ENCODE peak calls at places on chromosomes 5 and 9, in six cellular contexts. H, M, T, I, X and Q are unnamed samples.

GRCh38 chr5:75710630-75711029 is 6.6 kb downstream of the POC5 start:
- DNase-seq in X (no peak), H (no peak), M (no peak), I (no peak), T (no peak), Q (no peak)

GRCh38 chr5:1545798-1546355 is 22.1 kb upstream of the LPCAT1 start:
- DNase-seq in M (no peak), I (no peak), X (no peak), H (no peak), T (no peak), Q (peak; percentile 42)

GRCh38 chr5:175392236-175392635 is 51.7 kb downstream of the DRD1 start:
- DNase-seq in H (no peak), T (no peak), I (no peak), M (no peak), X (no peak), Q (no peak)

GRCh38 chr9:104256031-104256709 is 162.1 kb downstream of the SMC2 start:
- DNase-seq in T (no peak), X (no peak), I (no peak), M (no peak), H (no peak), Q (peak; percentile 21)

GRCh38 chr9:129968690-129969485 is 74.1 kb downstream of the FNBP1 start:
- DNase-seq in M (no peak), T (no peak), I (peak; percentile 70), H (peak; percentile 84), X (peak; percentile 70), Q (peak; percentile 35)

GRCh38 chr9:69498430-69498829 is 173.4 kb downstream of the ENTREP1 start:
- DNase-seq in X (no peak), T (no peak), I (no peak), H (no peak), M (no peak), Q (no peak)

GRCh38 chr5:151570512-151571269 is 20.4 kb downstream of the FAT2 start:
- DNase-seq in X (no peak), I (no peak), T (no peak), M (no peak), H (no peak), Q (no peak)

GRCh38 chr9:85347541-85347940 is 394.2 kb downstream of the AGTPBP1 start:
- DNase-seq in T (no peak), I (no peak), X (no peak), H (no peak), M (no peak), Q (no peak)

GRCh38 chr5:143166661-143167420 is 236.6 kb downstream of the NR3C1 start:
- DNase-seq in M (no peak), T (no peak), I (no peak), X (no peak), H (no peak), Q (no peak)

GRCh38 chr5:83827111-83827541 is 106.5 kb upstream of the HAPLN1 start:
- DNase-seq in X (no peak), T (no peak), H (no peak), M (no peak), I (no peak), Q (no peak)

GRCh38 chr5:124847907-124848306 is 101.5 kb upstream of the ZNF608 start:
- DNase-seq in T (no peak), I (no peak), H (no peak), M (no peak), X (no peak), Q (no peak)

GRCh38 chr5:66440202-66440680 is 156.0 kb upstream of the MAST4 start:
- DNase-seq in X (no peak), M (no peak), H (peak; percentile 22), T (no peak), I (no peak), Q (peak; percentile 76)

GRCh38 chr5:132322266-132322665 is 28.1 kb downstream of the SLC22A4 start:
- DNase-seq in I (no peak), H (no peak), M (no peak), T (no peak), X (no peak), Q (no peak)

GRCh38 chr5:67306997-67307580 is 110.5 kb upstream of the CD180 start:
- DNase-seq in T (no peak), H (no peak), I (no peak), M (no peak), X (no peak), Q (no peak)

GRCh38 chr5:72377920-72378635 is 57.9 kb downstream of the PTCD2 start:
- DNase-seq in T (peak; percentile 51), X (no peak), M (no peak), H (no peak), I (no peak), Q (no peak)

GRCh38 chr5:130871346-130872086 is 293.5 kb downstream of the HINT1 start:
- DNase-seq in I (no peak), X (no peak), T (no peak), H (peak; percentile 59), M (peak; percentile 36), Q (no peak)

GRCh38 chr9:31542384-31543055 is 841.9 kb upstream of the ACO1 start:
- DNase-seq in X (peak; percentile 60), T (peak; percentile 20), M (peak; percentile 6), H (peak; percentile 25), I (no peak), Q (peak; percentile 18)

GRCh38 chr5:168106008-168106761 is 185.3 kb upstream of the WWC1 start:
- DNase-seq in M (no peak), X (no peak), H (no peak), I (no peak), T (no peak), Q (peak; percentile 78)

GRCh38 chr9:130172858-130173461 is 756 bp downstream of the NCS1 start:
- DNase-seq in X (peak; percentile 81), T (peak; percentile 74), I (no peak), H (no peak), M (no peak), Q (no peak)

GRCh38 chr5:72812483-72812882 is 4.0 kb upstream of the TNPO1 start:
- DNase-seq in T (no peak), H (no peak), X (no peak), I (no peak), M (no peak), Q (no peak)

GRCh38 chr5:10601246-10602030 is 37.6 kb downstream of the ANKRD33B start:
- DNase-seq in I (peak; percentile 61), X (peak; percentile 92), H (peak; percentile 89), T (peak; percentile 54), M (no peak), Q (peak; percentile 67)

GRCh38 chr5:143200781-143201398 is 202.6 kb downstream of the NR3C1 start:
- DNase-seq in I (no peak), M (no peak), T (peak; percentile 55), X (no peak), H (no peak), Q (peak; percentile 48)

GRCh38 chr5:160923927-160924705 is 72.1 kb upstream of the ATP10B start:
- DNase-seq in H (no peak), X (no peak), I (no peak), T (no peak), M (no peak), Q (peak; percentile 5)

GRCh38 chr9:77583366-77583626 is 64.8 kb downstream of the GNA14 start:
- DNase-seq in H (no peak), T (no peak), X (no peak), M (no peak), I (no peak), Q (no peak)

GRCh38 chr9:121684381-121685145 is 33.1 kb downstream of the DAB2IP start:
- DNase-seq in H (peak; percentile 51), I (no peak), X (peak; percentile 78), T (no peak), M (no peak), Q (no peak)

GRCh38 chr9:16335788-16336580 is 534.5 kb downstream of the BNC2 start:
- DNase-seq in M (no peak), T (peak; percentile 71), X (peak; percentile 93), I (peak; percentile 95), H (no peak), Q (peak; percentile 96)

GRCh38 chr5:176693477-176693851 is 46.2 kb downstream of the TSPAN17 start:
- DNase-seq in T (no peak), I (no peak), X (no peak), H (no peak), M (no peak), Q (no peak)

GRCh38 chr9:518540-518939 is 303.9 kb downstream of the DOCK8 start:
- DNase-seq in I (no peak), X (no peak), M (no peak), T (no peak), H (no peak), Q (no peak)

GRCh38 chr9:13790055-13790454 is 510.6 kb upstream of the MPDZ start:
- DNase-seq in H (no peak), X (no peak), I (no peak), T (no peak), M (no peak), Q (no peak)

GRCh38 chr5:75509956-75510355 is 1.5 kb downstream of the CERT1 start:
- DNase-seq in I (peak; percentile 1), H (no peak), X (peak; percentile 68), T (no peak), M (no peak), Q (no peak)

GRCh38 chr5:109688647-109688998 is 1.1 kb upstream of the MAN2A1 start:
- DNase-seq in H (peak; percentile 82), X (no peak), I (no peak), T (no peak), M (no peak), Q (no peak)

GRCh38 chr5:133753856-133754255 is 141.5 kb upstream of the FSTL4 start:
- DNase-seq in I (no peak), M (no peak), T (no peak), X (no peak), H (peak; percentile 6), Q (peak; percentile 25)
- H3K27me3 ChIP-seq in I (no peaks in the 10 kb centered on the region), M (no peaks in the 10 kb centered on the region), T (no peaks in the 10 kb centered on the region), X (peaks cover 7% of the 10 kb centered on the region), H (no peaks in the 10 kb centered on the region), Q (peaks cover 9% of the 10 kb centered on the region)

GRCh38 chr9:132985063-132985350 is 6.5 kb downstream of the GFI1B start:
- DNase-seq in H (no peak), X (no peak), M (no peak), I (no peak), T (no peak), Q (no peak)
- H3K27me3 ChIP-seq in H (peaks cover 53% of the 10 kb centered on the region), X (peaks cover 46% of the 10 kb centered on the region), M (peaks cover 4% of the 10 kb centered on the region), I (peaks cover 33% of the 10 kb centered on the region), T (peaks cover 5% of the 10 kb centered on the region), Q (peaks cover 25% of the 10 kb centered on the region)

GRCh38 chr9:89743576-89744254 is 138.9 kb downstream of the GADD45G start:
- DNase-seq in I (no peak), X (no peak), H (no peak), M (peak; percentile 82), T (no peak), Q (no peak)
- H3K27me3 ChIP-seq in I (no peaks in the 10 kb centered on the region), X (no peaks in the 10 kb centered on the region), H (no peaks in the 10 kb centered on the region), M (no peaks in the 10 kb centered on the region), T (no peaks in the 10 kb centered on the region), Q (peaks cover 2% of the 10 kb centered on the region)

GRCh38 chr9:136497916-136498695 is 15.3 kb upstream of the SEC16A start:
- DNase-seq in I (no peak), H (no peak), T (no peak), X (no peak), M (no peak), Q (no peak)

GRCh38 chr9:136495401-136495800 is 12.6 kb upstream of the SEC16A start:
- DNase-seq in H (no peak), X (no peak), T (no peak), I (no peak), M (no peak), Q (no peak)

GRCh38 chr9:136499071-136499934 is 16.5 kb upstream of the SEC16A start:
- DNase-seq in I (no peak), X (no peak), H (no peak), M (no peak), T (no peak), Q (no peak)

GRCh38 chr9:136496181-136496580 is 13.3 kb upstream of the SEC16A start:
- DNase-seq in H (no peak), T (no peak), M (no peak), X (no peak), I (no peak), Q (no peak)

GRCh38 chr9:136496801-136497620 is 14.2 kb upstream of the SEC16A start:
- DNase-seq in H (no peak), M (no peak), X (no peak), T (no peak), I (no peak), Q (no peak)
- H3K27me3 ChIP-seq in H (no peaks in the 10 kb centered on the region), M (no peaks in the 10 kb centered on the region), X (no peaks in the 10 kb centered on the region), T (no peaks in the 10 kb centered on the region), I (no peaks in the 10 kb centered on the region), Q (no peaks in the 10 kb centered on the region)